ENCODE peak calls at places on chromosomes 12 and 14, in five cellular contexts. One of them, this sample, is unnamed.

GRCh38 chr12:26744697-26745440 is 88.1 kb downstream of the ITPR2 start:
- DNase-seq in GM12878: no peak
- DNase-seq in astrocyte: peak; percentile 41
- DNase-seq in SK-N-SH: peak; percentile 57
- DNase-seq in neuronal stem cell: no peak
- DNase-seq in this sample: no peak

GRCh38 chr12:65640489-65640901 is 183.8 kb upstream of the HMGA2 start:
- DNase-seq in GM12878: no peak
- DNase-seq in astrocyte: no peak
- DNase-seq in SK-N-SH: no peak
- DNase-seq in neuronal stem cell: no peak
- DNase-seq in this sample: peak; percentile 59

GRCh38 chr14:34081576-34082136 is 130.8 kb upstream of the EGLN3 start:
- DNase-seq in GM12878: no peak
- DNase-seq in astrocyte: peak; percentile 88
- DNase-seq in SK-N-SH: no peak
- DNase-seq in neuronal stem cell: no peak
- DNase-seq in this sample: no peak

GRCh38 chr14:39186941-39187525 is 12.0 kb downstream of the PNN start:
- DNase-seq in GM12878: no peak
- DNase-seq in astrocyte: no peak
- DNase-seq in SK-N-SH: no peak
- DNase-seq in neuronal stem cell: no peak
- DNase-seq in this sample: no peak

GRCh38 chr14:104639889-104640548 is 35.4 kb upstream of the TMEM179 start:
- DNase-seq in GM12878: no peak
- DNase-seq in astrocyte: no peak
- DNase-seq in SK-N-SH: peak; percentile 97
- DNase-seq in neuronal stem cell: peak; percentile 70
- DNase-seq in this sample: no peak

GRCh38 chr12:123767613-123768012 is 5.5 kb downstream of the DNAH10 start:
- DNase-seq in GM12878: peak; percentile 78
- DNase-seq in astrocyte: no peak
- DNase-seq in SK-N-SH: no peak
- DNase-seq in neuronal stem cell: no peak
- DNase-seq in this sample: no peak

GRCh38 chr12:59649203-59649602 is 53.4 kb downstream of the SLC16A7 start:
- DNase-seq in GM12878: no peak
- DNase-seq in astrocyte: no peak
- DNase-seq in SK-N-SH: no peak
- DNase-seq in neuronal stem cell: no peak
- DNase-seq in this sample: no peak

GRCh38 chr14:29320261-29320660 is 553.7 kb downstream of the FOXG1 start:
- DNase-seq in GM12878: no peak
- DNase-seq in astrocyte: peak; percentile 74
- DNase-seq in SK-N-SH: no peak
- DNase-seq in neuronal stem cell: no peak
- DNase-seq in this sample: no peak

GRCh38 chr14:36059531-36059930 is 117.0 kb downstream of the PTCSC3 start:
- DNase-seq in GM12878: no peak
- DNase-seq in astrocyte: no peak
- DNase-seq in SK-N-SH: no peak
- DNase-seq in neuronal stem cell: no peak
- DNase-seq in this sample: no peak

GRCh38 chr14:36690301-36691020 is 28.8 kb downstream of the PAX9 start:
- DNase-seq in GM12878: no peak
- DNase-seq in astrocyte: no peak
- DNase-seq in SK-N-SH: no peak
- DNase-seq in neuronal stem cell: no peak
- DNase-seq in this sample: no peak

GRCh38 chr12:12036901-12037300 is 33.8 kb upstream of the BCL2L14 start:
- DNase-seq in GM12878: no peak
- DNase-seq in astrocyte: no peak
- DNase-seq in SK-N-SH: no peak
- DNase-seq in neuronal stem cell: no peak
- DNase-seq in this sample: no peak

GRCh38 chr14:24817638-24818053 is 183.7 kb upstream of the GZMB start:
- DNase-seq in GM12878: no peak
- DNase-seq in astrocyte: no peak
- DNase-seq in SK-N-SH: no peak
- DNase-seq in neuronal stem cell: no peak
- DNase-seq in this sample: no peak

GRCh38 chr12:108884116-108885012 is 4.5 kb downstream of the DAO start:
- DNase-seq in GM12878: no peak
- DNase-seq in astrocyte: no peak
- DNase-seq in SK-N-SH: peak; percentile 58
- DNase-seq in neuronal stem cell: no peak
- DNase-seq in this sample: no peak

GRCh38 chr12:58812229-58812628 is 108.1 kb downstream of the LRIG3 start:
- DNase-seq in GM12878: no peak
- DNase-seq in astrocyte: no peak
- DNase-seq in SK-N-SH: no peak
- DNase-seq in neuronal stem cell: no peak
- DNase-seq in this sample: no peak

GRCh38 chr12:118645219-118645618 is 268.9 kb downstream of the SUDS3 start:
- DNase-seq in GM12878: no peak
- DNase-seq in astrocyte: no peak
- DNase-seq in SK-N-SH: no peak
- DNase-seq in neuronal stem cell: peak; percentile 69
- DNase-seq in this sample: no peak

GRCh38 chr12:42958271-42958674 is 368.7 kb upstream of the PRICKLE1 start:
- DNase-seq in GM12878: no peak
- DNase-seq in astrocyte: peak; percentile 57
- DNase-seq in SK-N-SH: no peak
- DNase-seq in neuronal stem cell: no peak
- DNase-seq in this sample: no peak

GRCh38 chr12:53965251-53966069 is 7.5 kb upstream of the HOXC11 start:
- DNase-seq in GM12878: no peak
- DNase-seq in astrocyte: no peak
- DNase-seq in SK-N-SH: no peak
- DNase-seq in neuronal stem cell: no peak
- DNase-seq in this sample: no peak

GRCh38 chr12:3636328-3636727 is 116.6 kb downstream of the CRACR2A start:
- DNase-seq in GM12878: no peak
- DNase-seq in astrocyte: no peak
- DNase-seq in SK-N-SH: no peak
- DNase-seq in neuronal stem cell: no peak
- DNase-seq in this sample: no peak

GRCh38 chr12:2582631-2583616 is 211.8 kb upstream of the FKBP4 start:
- DNase-seq in GM12878: no peak
- DNase-seq in astrocyte: peak; percentile 8
- DNase-seq in SK-N-SH: peak; percentile 92
- DNase-seq in neuronal stem cell: peak; percentile 60
- DNase-seq in this sample: no peak

GRCh38 chr12:105257321-105257728 is 21.4 kb upstream of the APPL2 start:
- DNase-seq in GM12878: no peak
- DNase-seq in astrocyte: peak; percentile 96
- DNase-seq in SK-N-SH: no peak
- DNase-seq in neuronal stem cell: no peak
- DNase-seq in this sample: no peak

GRCh38 chr14:62118461-62118860 is 356.2 kb downstream of the SNAPC1 start:
- DNase-seq in GM12878: no peak
- DNase-seq in astrocyte: no peak
- DNase-seq in SK-N-SH: no peak
- DNase-seq in neuronal stem cell: no peak
- DNase-seq in this sample: no peak

GRCh38 chr12:12467701-12468218 is 94.9 kb downstream of the DUSP16 start:
- DNase-seq in GM12878: no peak
- DNase-seq in astrocyte: peak; percentile 47
- DNase-seq in SK-N-SH: no peak
- DNase-seq in neuronal stem cell: no peak
- DNase-seq in this sample: no peak

GRCh38 chr14:65502676-65503124 is 90.2 kb downstream of the FUT8 start:
- DNase-seq in GM12878: peak; percentile 62
- DNase-seq in astrocyte: peak; percentile 86
- DNase-seq in SK-N-SH: no peak
- DNase-seq in neuronal stem cell: no peak
- DNase-seq in this sample: no peak

GRCh38 chr12:21697829-21698630 is 40.4 kb upstream of the LDHB start:
- DNase-seq in GM12878: no peak
- DNase-seq in astrocyte: peak; percentile 6
- DNase-seq in SK-N-SH: peak; percentile 22
- DNase-seq in neuronal stem cell: peak; percentile 31
- DNase-seq in this sample: peak; percentile 37

GRCh38 chr12:1213205-1213604 is 222.2 kb downstream of the ERC1 start:
- DNase-seq in GM12878: no peak
- DNase-seq in astrocyte: no peak
- DNase-seq in SK-N-SH: no peak
- DNase-seq in neuronal stem cell: no peak
- DNase-seq in this sample: no peak

GRCh38 chr14:58813745-58814144 is 176.0 kb downstream of the DACT1 start:
- DNase-seq in GM12878: no peak
- DNase-seq in astrocyte: no peak
- DNase-seq in SK-N-SH: no peak
- DNase-seq in neuronal stem cell: no peak
- DNase-seq in this sample: no peak

GRCh38 chr12:46908236-46908935 is 82.6 kb upstream of the SLC38A4 start:
- DNase-seq in GM12878: no peak
- DNase-seq in astrocyte: peak; percentile 23
- DNase-seq in SK-N-SH: no peak
- DNase-seq in neuronal stem cell: no peak
- DNase-seq in this sample: no peak

GRCh38 chr12:107631715-107632114 is 53.9 kb upstream of the PWP1 start:
- DNase-seq in GM12878: no peak
- DNase-seq in astrocyte: no peak
- DNase-seq in SK-N-SH: no peak
- DNase-seq in neuronal stem cell: no peak
- DNase-seq in this sample: no peak

DNA sequence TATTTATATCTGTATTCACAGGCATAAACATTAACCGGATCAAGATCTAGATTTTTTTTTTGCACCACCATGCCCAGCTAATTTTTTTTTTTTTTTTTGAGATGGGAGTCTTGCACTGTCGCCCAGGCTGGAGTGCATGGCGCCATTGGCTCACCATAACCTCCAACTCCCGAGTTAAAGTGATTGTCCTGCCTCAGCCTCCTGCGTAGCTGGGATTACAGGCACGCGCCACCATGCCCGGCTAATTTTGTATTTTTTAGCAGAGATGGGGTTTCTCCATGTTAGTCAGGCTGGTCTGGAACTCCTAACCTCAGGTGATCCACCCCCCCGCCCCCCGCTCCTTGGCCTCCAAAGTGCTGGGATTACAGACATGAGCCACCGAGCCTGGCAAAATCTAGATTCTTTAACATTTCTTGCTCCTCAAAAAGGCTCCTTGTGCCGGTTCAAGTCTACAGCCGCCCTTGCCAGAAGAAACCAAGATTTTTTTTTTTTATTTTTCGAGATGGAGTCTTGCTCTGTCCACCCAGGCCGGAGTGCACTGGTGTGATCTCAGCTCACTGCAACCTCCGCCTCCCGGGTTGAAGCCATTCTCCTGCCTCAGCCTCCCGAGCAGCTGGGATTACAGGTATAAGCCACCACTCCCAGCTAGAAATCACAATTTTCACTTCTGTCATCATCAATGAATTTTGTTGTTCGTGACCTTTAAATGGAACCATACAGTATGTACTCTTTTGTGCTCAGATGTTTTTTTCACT is 36.9 kb upstream of the SLC2A3 start:
- DNase-seq in GM12878: no peak
- DNase-seq in astrocyte: no peak
- DNase-seq in SK-N-SH: no peak
- DNase-seq in neuronal stem cell: no peak
- DNase-seq in this sample: no peak
- H3K9ac ChIP-seq in GM12878: no peak overlapping the region
- H3K9ac ChIP-seq in astrocyte: no peak overlapping the region
- H3K9ac ChIP-seq in SK-N-SH: no peak overlapping the region
- H3K9ac ChIP-seq in neuronal stem cell: no peak overlapping the region
- H3K9ac ChIP-seq in this sample: no peak overlapping the region

GRCh38 chr12:9869307-9870161 is at the start of gene CLEC2B:
- DNase-seq in GM12878: peak; percentile 40
- DNase-seq in astrocyte: peak; percentile 76
- DNase-seq in SK-N-SH: no peak
- DNase-seq in neuronal stem cell: no peak
- DNase-seq in this sample: no peak

GRCh38 chr12:9868951-9869306 is 225 bp downstream of the CLEC2B start:
- DNase-seq in GM12878: no peak
- DNase-seq in astrocyte: no peak
- DNase-seq in SK-N-SH: no peak
- DNase-seq in neuronal stem cell: no peak
- DNase-seq in this sample: no peak

GRCh38 chr12:9872116-9872515 is 3.0 kb upstream of the CLEC2B start:
- DNase-seq in GM12878: no peak
- DNase-seq in astrocyte: no peak
- DNase-seq in SK-N-SH: no peak
- DNase-seq in neuronal stem cell: no peak
- DNase-seq in this sample: no peak

GRCh38 chr12:9868271-9868815 is 811 bp downstream of the CLEC2B start:
- DNase-seq in GM12878: no peak
- DNase-seq in astrocyte: no peak
- DNase-seq in SK-N-SH: no peak
- DNase-seq in neuronal stem cell: no peak
- DNase-seq in this sample: no peak

GRCh38 chr12:9870311-9870866 is 1.2 kb upstream of the CLEC2B start:
- DNase-seq in GM12878: no peak
- DNase-seq in astrocyte: no peak
- DNase-seq in SK-N-SH: no peak
- DNase-seq in neuronal stem cell: no peak
- DNase-seq in this sample: no peak
- H3K4me3 ChIP-seq in GM12878: peak overlapping the region; percentile 58
- H3K4me3 ChIP-seq in astrocyte: no peak overlapping the region
- H3K4me3 ChIP-seq in SK-N-SH: peak overlapping the region; percentile 37
- H3K4me3 ChIP-seq in neuronal stem cell: no peak overlapping the region
- H3K4me3 ChIP-seq in this sample: peak overlapping the region; percentile 84

DNA sequence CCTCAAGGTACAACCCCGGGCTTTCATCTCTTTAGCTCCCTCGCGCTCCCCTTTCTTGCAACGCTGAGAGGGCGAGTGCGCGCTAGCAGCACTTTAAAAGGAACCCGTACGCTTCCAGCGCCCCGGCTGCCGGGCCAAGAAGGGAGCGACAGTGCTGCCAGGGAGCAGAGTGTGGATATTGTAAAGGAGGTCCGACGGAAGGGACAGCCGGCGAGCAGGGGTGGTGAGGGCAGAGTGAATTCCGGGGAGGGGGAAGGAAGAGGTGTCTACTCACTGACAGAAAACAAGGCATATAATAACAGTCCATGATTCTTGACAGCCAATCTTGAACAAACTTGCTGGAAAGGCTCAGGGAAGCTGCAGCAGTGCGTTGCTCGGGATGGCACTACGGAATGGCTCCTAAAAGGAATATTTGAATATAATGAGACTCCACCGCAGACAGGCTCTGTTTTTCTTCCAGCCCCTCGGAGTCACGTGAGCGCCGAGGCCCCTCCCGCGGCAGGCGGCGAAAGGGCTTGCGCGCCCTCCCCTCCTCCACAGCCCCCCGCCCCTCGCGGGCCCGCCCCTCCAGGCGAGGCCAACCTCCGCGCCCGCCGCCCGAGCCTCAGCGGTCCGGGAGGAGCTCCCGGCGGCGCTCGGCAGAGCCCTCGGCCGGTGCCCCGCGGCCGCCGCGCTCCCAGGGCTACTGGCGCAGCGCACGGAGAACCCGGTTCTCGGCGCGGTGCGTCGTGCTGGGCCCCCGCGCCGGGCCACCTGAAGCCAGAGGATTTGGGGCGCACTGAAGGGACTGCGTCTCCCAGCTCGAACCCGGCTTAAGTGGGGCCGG is 3.4 kb downstream of the BMP4 start:
- DNase-seq in GM12878: no peak
- DNase-seq in astrocyte: peak; percentile 64
- DNase-seq in SK-N-SH: peak; percentile 75
- DNase-seq in neuronal stem cell: no peak
- DNase-seq in this sample: no peak
- H3K9ac ChIP-seq in GM12878: peak overlapping the region; percentile 63
- H3K9ac ChIP-seq in astrocyte: peak overlapping the region; percentile 71
- H3K9ac ChIP-seq in SK-N-SH: no peak overlapping the region
- H3K9ac ChIP-seq in neuronal stem cell: peak overlapping the region; percentile 74
- H3K9ac ChIP-seq in this sample: no peak overlapping the region

GRCh38 chr12:7061138-7061537 is 620 bp downstream of the C1S start:
- DNase-seq in GM12878: no peak
- DNase-seq in astrocyte: no peak
- DNase-seq in SK-N-SH: no peak
- DNase-seq in neuronal stem cell: no peak
- DNase-seq in this sample: no peak
- H3K4me3 ChIP-seq in GM12878: no peak overlapping the region
- H3K4me3 ChIP-seq in astrocyte: no peak overlapping the region
- H3K4me3 ChIP-seq in SK-N-SH: no peak overlapping the region
- H3K4me3 ChIP-seq in neuronal stem cell: no peak overlapping the region
- H3K4me3 ChIP-seq in this sample: no peak overlapping the region